ENCODE peak calls at places on chromosome 2, in seven cellular contexts. One of them, this sample, is unnamed.
A peak's percentile ranks its signal among the peaks of the same experiment; 100 is the strongest.

GRCh38 chr2:55309441-55309840 is 40.4 kb upstream of the MTIF2 start:
- DNase-seq in iris pigment epithelial cell: peak; percentile 75
- DNase-seq in kidney glomerular epithelial cell: no peak
- DNase-seq in chondrocyte: no peak
- DNase-seq in stimulated activated naive B cell treated with anti-CD40 and anti-IgM and Interleukin-4, amounts not matched to agents 10 μg/mL and 1 μg/mL and 100 μg/mL, for 72 hours: no peak
- DNase-seq in stromal cell of bone marrow: peak; percentile 16
- DNase-seq in activated CD4-positive, alpha-beta T cell treated with anti-CD3 and anti-CD28 coated beads for 24 hours: no peak
- DNase-seq in this sample: peak; percentile 14

GRCh38 chr2:187377335-187377734 is 70.7 kb downstream of the CALCRL start:
- DNase-seq in iris pigment epithelial cell: no peak
- DNase-seq in kidney glomerular epithelial cell: no peak
- DNase-seq in chondrocyte: no peak
- DNase-seq in stimulated activated naive B cell treated with anti-CD40 and anti-IgM and Interleukin-4, amounts not matched to agents 10 μg/mL and 1 μg/mL and 100 μg/mL, for 72 hours: no peak
- DNase-seq in stromal cell of bone marrow: peak; percentile 28
- DNase-seq in activated CD4-positive, alpha-beta T cell treated with anti-CD3 and anti-CD28 coated beads for 24 hours: no peak
- DNase-seq in this sample: no peak

GRCh38 chr2:111164078-111164477 is 43.4 kb downstream of the BCL2L11 start:
- DNase-seq in iris pigment epithelial cell: no peak
- DNase-seq in kidney glomerular epithelial cell: no peak
- DNase-seq in chondrocyte: no peak
- DNase-seq in stimulated activated naive B cell treated with anti-CD40 and anti-IgM and Interleukin-4, amounts not matched to agents 10 μg/mL and 1 μg/mL and 100 μg/mL, for 72 hours: no peak
- DNase-seq in stromal cell of bone marrow: no peak
- DNase-seq in activated CD4-positive, alpha-beta T cell treated with anti-CD3 and anti-CD28 coated beads for 24 hours: no peak
- DNase-seq in this sample: no peak

GRCh38 chr2:114550895-114551793 is 108.7 kb downstream of the DPP10 start:
- DNase-seq in iris pigment epithelial cell: peak; percentile 36
- DNase-seq in kidney glomerular epithelial cell: peak; percentile 67
- DNase-seq in chondrocyte: no peak
- DNase-seq in stimulated activated naive B cell treated with anti-CD40 and anti-IgM and Interleukin-4, amounts not matched to agents 10 μg/mL and 1 μg/mL and 100 μg/mL, for 72 hours: peak; percentile 11
- DNase-seq in stromal cell of bone marrow: peak; percentile 27
- DNase-seq in activated CD4-positive, alpha-beta T cell treated with anti-CD3 and anti-CD28 coated beads for 24 hours: no peak
- DNase-seq in this sample: peak; percentile 3

GRCh38 chr2:121815216-121815615 is 59.8 kb downstream of the TSN start:
- DNase-seq in iris pigment epithelial cell: no peak
- DNase-seq in kidney glomerular epithelial cell: no peak
- DNase-seq in chondrocyte: no peak
- DNase-seq in stimulated activated naive B cell treated with anti-CD40 and anti-IgM and Interleukin-4, amounts not matched to agents 10 μg/mL and 1 μg/mL and 100 μg/mL, for 72 hours: no peak
- DNase-seq in stromal cell of bone marrow: no peak
- DNase-seq in activated CD4-positive, alpha-beta T cell treated with anti-CD3 and anti-CD28 coated beads for 24 hours: no peak
- DNase-seq in this sample: no peak

GRCh38 chr2:170354855-170355649 is 177.1 kb downstream of the MYO3B start:
- DNase-seq in iris pigment epithelial cell: no peak
- DNase-seq in kidney glomerular epithelial cell: no peak
- DNase-seq in chondrocyte: no peak
- DNase-seq in stimulated activated naive B cell treated with anti-CD40 and anti-IgM and Interleukin-4, amounts not matched to agents 10 μg/mL and 1 μg/mL and 100 μg/mL, for 72 hours: no peak
- DNase-seq in stromal cell of bone marrow: no peak
- DNase-seq in activated CD4-positive, alpha-beta T cell treated with anti-CD3 and anti-CD28 coated beads for 24 hours: no peak
- DNase-seq in this sample: no peak

GRCh38 chr2:97871096-97871780 is 124.5 kb downstream of the TMEM131 start:
- DNase-seq in iris pigment epithelial cell: peak; percentile 67
- DNase-seq in kidney glomerular epithelial cell: no peak
- DNase-seq in chondrocyte: no peak
- DNase-seq in stimulated activated naive B cell treated with anti-CD40 and anti-IgM and Interleukin-4, amounts not matched to agents 10 μg/mL and 1 μg/mL and 100 μg/mL, for 72 hours: no peak
- DNase-seq in stromal cell of bone marrow: peak; percentile 66
- DNase-seq in activated CD4-positive, alpha-beta T cell treated with anti-CD3 and anti-CD28 coated beads for 24 hours: no peak
- DNase-seq in this sample: peak; percentile 39

GRCh38 chr2:154696771-154697170 is 1.7 kb upstream of the KCNJ3 start:
- DNase-seq in iris pigment epithelial cell: no peak
- DNase-seq in kidney glomerular epithelial cell: no peak
- DNase-seq in chondrocyte: no peak
- DNase-seq in stimulated activated naive B cell treated with anti-CD40 and anti-IgM and Interleukin-4, amounts not matched to agents 10 μg/mL and 1 μg/mL and 100 μg/mL, for 72 hours: no peak
- DNase-seq in stromal cell of bone marrow: no peak
- DNase-seq in activated CD4-positive, alpha-beta T cell treated with anti-CD3 and anti-CD28 coated beads for 24 hours: no peak
- DNase-seq in this sample: no peak

GRCh38 chr2:222052934-222053367 is 245.8 kb downstream of the PAX3 start:
- DNase-seq in iris pigment epithelial cell: no peak
- DNase-seq in kidney glomerular epithelial cell: no peak
- DNase-seq in chondrocyte: no peak
- DNase-seq in stimulated activated naive B cell treated with anti-CD40 and anti-IgM and Interleukin-4, amounts not matched to agents 10 μg/mL and 1 μg/mL and 100 μg/mL, for 72 hours: no peak
- DNase-seq in stromal cell of bone marrow: no peak
- DNase-seq in activated CD4-positive, alpha-beta T cell treated with anti-CD3 and anti-CD28 coated beads for 24 hours: no peak
- DNase-seq in this sample: no peak

GRCh38 chr2:33777791-33778190 is 178.7 kb upstream of the FAM98A start:
- DNase-seq in iris pigment epithelial cell: no peak
- DNase-seq in kidney glomerular epithelial cell: no peak
- DNase-seq in chondrocyte: no peak
- DNase-seq in stimulated activated naive B cell treated with anti-CD40 and anti-IgM and Interleukin-4, amounts not matched to agents 10 μg/mL and 1 μg/mL and 100 μg/mL, for 72 hours: no peak
- DNase-seq in stromal cell of bone marrow: peak; percentile 66
- DNase-seq in activated CD4-positive, alpha-beta T cell treated with anti-CD3 and anti-CD28 coated beads for 24 hours: no peak
- DNase-seq in this sample: no peak

GRCh38 chr2:37283207-37283606 is 41.4 kb downstream of the PRKD3 start:
- DNase-seq in iris pigment epithelial cell: peak; percentile 93
- DNase-seq in kidney glomerular epithelial cell: peak; percentile 62
- DNase-seq in chondrocyte: no peak
- DNase-seq in stimulated activated naive B cell treated with anti-CD40 and anti-IgM and Interleukin-4, amounts not matched to agents 10 μg/mL and 1 μg/mL and 100 μg/mL, for 72 hours: no peak
- DNase-seq in stromal cell of bone marrow: peak; percentile 92
- DNase-seq in activated CD4-positive, alpha-beta T cell treated with anti-CD3 and anti-CD28 coated beads for 24 hours: no peak
- DNase-seq in this sample: peak; percentile 81

GRCh38 chr2:200471324-200471848 is 38.5 kb downstream of the KCTD18 start:
- DNase-seq in iris pigment epithelial cell: peak; percentile 38
- DNase-seq in kidney glomerular epithelial cell: peak; percentile 31
- DNase-seq in chondrocyte: no peak
- DNase-seq in stimulated activated naive B cell treated with anti-CD40 and anti-IgM and Interleukin-4, amounts not matched to agents 10 μg/mL and 1 μg/mL and 100 μg/mL, for 72 hours: peak; percentile 51
- DNase-seq in stromal cell of bone marrow: no peak
- DNase-seq in activated CD4-positive, alpha-beta T cell treated with anti-CD3 and anti-CD28 coated beads for 24 hours: no peak
- DNase-seq in this sample: peak; percentile 33

GRCh38 chr2:19863303-19864041 is 38.3 kb downstream of the TTC32 start:
- DNase-seq in iris pigment epithelial cell: peak; percentile 36
- DNase-seq in kidney glomerular epithelial cell: no peak
- DNase-seq in chondrocyte: no peak
- DNase-seq in stimulated activated naive B cell treated with anti-CD40 and anti-IgM and Interleukin-4, amounts not matched to agents 10 μg/mL and 1 μg/mL and 100 μg/mL, for 72 hours: peak; percentile 47
- DNase-seq in stromal cell of bone marrow: no peak
- DNase-seq in activated CD4-positive, alpha-beta T cell treated with anti-CD3 and anti-CD28 coated beads for 24 hours: peak; percentile 60
- DNase-seq in this sample: peak; percentile 37

GRCh38 chr2:122743031-122743675 is 987.7 kb downstream of the TSN start:
- DNase-seq in iris pigment epithelial cell: no peak
- DNase-seq in kidney glomerular epithelial cell: no peak
- DNase-seq in chondrocyte: no peak
- DNase-seq in stimulated activated naive B cell treated with anti-CD40 and anti-IgM and Interleukin-4, amounts not matched to agents 10 μg/mL and 1 μg/mL and 100 μg/mL, for 72 hours: no peak
- DNase-seq in stromal cell of bone marrow: no peak
- DNase-seq in activated CD4-positive, alpha-beta T cell treated with anti-CD3 and anti-CD28 coated beads for 24 hours: no peak
- DNase-seq in this sample: no peak

GRCh38 chr2:16413257-16413656 is 252.4 kb downstream of the CYRIA start:
- DNase-seq in iris pigment epithelial cell: no peak
- DNase-seq in kidney glomerular epithelial cell: no peak
- DNase-seq in chondrocyte: no peak
- DNase-seq in stimulated activated naive B cell treated with anti-CD40 and anti-IgM and Interleukin-4, amounts not matched to agents 10 μg/mL and 1 μg/mL and 100 μg/mL, for 72 hours: no peak
- DNase-seq in stromal cell of bone marrow: no peak
- DNase-seq in activated CD4-positive, alpha-beta T cell treated with anti-CD3 and anti-CD28 coated beads for 24 hours: no peak
- DNase-seq in this sample: no peak

GRCh38 chr2:101199153-101199810 is 48.1 kb upstream of the TBC1D8 start:
- DNase-seq in iris pigment epithelial cell: peak; percentile 53
- DNase-seq in kidney glomerular epithelial cell: no peak
- DNase-seq in chondrocyte: no peak
- DNase-seq in stimulated activated naive B cell treated with anti-CD40 and anti-IgM and Interleukin-4, amounts not matched to agents 10 μg/mL and 1 μg/mL and 100 μg/mL, for 72 hours: no peak
- DNase-seq in stromal cell of bone marrow: no peak
- DNase-seq in activated CD4-positive, alpha-beta T cell treated with anti-CD3 and anti-CD28 coated beads for 24 hours: no peak
- DNase-seq in this sample: no peak

GRCh38 chr2:234492687-234493086 is 4.2 kb downstream of the ARL4C start:
- DNase-seq in iris pigment epithelial cell: no peak
- DNase-seq in kidney glomerular epithelial cell: no peak
- DNase-seq in chondrocyte: no peak
- DNase-seq in stimulated activated naive B cell treated with anti-CD40 and anti-IgM and Interleukin-4, amounts not matched to agents 10 μg/mL and 1 μg/mL and 100 μg/mL, for 72 hours: no peak
- DNase-seq in stromal cell of bone marrow: no peak
- DNase-seq in activated CD4-positive, alpha-beta T cell treated with anti-CD3 and anti-CD28 coated beads for 24 hours: no peak
- DNase-seq in this sample: no peak

GRCh38 chr2:7358865-7359264 is 441.7 kb downstream of the RNF144A start:
- DNase-seq in iris pigment epithelial cell: no peak
- DNase-seq in kidney glomerular epithelial cell: no peak
- DNase-seq in chondrocyte: no peak
- DNase-seq in stimulated activated naive B cell treated with anti-CD40 and anti-IgM and Interleukin-4, amounts not matched to agents 10 μg/mL and 1 μg/mL and 100 μg/mL, for 72 hours: no peak
- DNase-seq in stromal cell of bone marrow: no peak
- DNase-seq in activated CD4-positive, alpha-beta T cell treated with anti-CD3 and anti-CD28 coated beads for 24 hours: no peak
- DNase-seq in this sample: no peak

GRCh38 chr2:88006912-88007439 is 9.4 kb downstream of the RNU2-63P start:
- DNase-seq in iris pigment epithelial cell: no peak
- DNase-seq in kidney glomerular epithelial cell: no peak
- DNase-seq in chondrocyte: no peak
- DNase-seq in stimulated activated naive B cell treated with anti-CD40 and anti-IgM and Interleukin-4, amounts not matched to agents 10 μg/mL and 1 μg/mL and 100 μg/mL, for 72 hours: no peak
- DNase-seq in stromal cell of bone marrow: no peak
- DNase-seq in activated CD4-positive, alpha-beta T cell treated with anti-CD3 and anti-CD28 coated beads for 24 hours: no peak
- DNase-seq in this sample: no peak

GRCh38 chr2:236576053-236576452 is 6.4 kb downstream of the ACKR3 start:
- DNase-seq in iris pigment epithelial cell: peak; percentile 7
- DNase-seq in kidney glomerular epithelial cell: no peak
- DNase-seq in chondrocyte: no peak
- DNase-seq in stimulated activated naive B cell treated with anti-CD40 and anti-IgM and Interleukin-4, amounts not matched to agents 10 μg/mL and 1 μg/mL and 100 μg/mL, for 72 hours: no peak
- DNase-seq in stromal cell of bone marrow: no peak
- DNase-seq in activated CD4-positive, alpha-beta T cell treated with anti-CD3 and anti-CD28 coated beads for 24 hours: no peak
- DNase-seq in this sample: no peak

GRCh38 chr2:201642086-201642578 is 1.2 kb downstream of the TMEM237 start:
- DNase-seq in iris pigment epithelial cell: no peak
- DNase-seq in kidney glomerular epithelial cell: no peak
- DNase-seq in chondrocyte: no peak
- DNase-seq in stimulated activated naive B cell treated with anti-CD40 and anti-IgM and Interleukin-4, amounts not matched to agents 10 μg/mL and 1 μg/mL and 100 μg/mL, for 72 hours: no peak
- DNase-seq in stromal cell of bone marrow: no peak
- DNase-seq in activated CD4-positive, alpha-beta T cell treated with anti-CD3 and anti-CD28 coated beads for 24 hours: no peak
- DNase-seq in this sample: no peak

GRCh38 chr2:169087757-169088379 is 18.5 kb downstream of the DHRS9 start:
- DNase-seq in iris pigment epithelial cell: no peak
- DNase-seq in kidney glomerular epithelial cell: no peak
- DNase-seq in chondrocyte: no peak
- DNase-seq in stimulated activated naive B cell treated with anti-CD40 and anti-IgM and Interleukin-4, amounts not matched to agents 10 μg/mL and 1 μg/mL and 100 μg/mL, for 72 hours: no peak
- DNase-seq in stromal cell of bone marrow: no peak
- DNase-seq in activated CD4-positive, alpha-beta T cell treated with anti-CD3 and anti-CD28 coated beads for 24 hours: no peak
- DNase-seq in this sample: no peak

GRCh38 chr2:28583899-28584553 is 88.2 kb downstream of the PLB1 start:
- DNase-seq in iris pigment epithelial cell: peak; percentile 97
- DNase-seq in kidney glomerular epithelial cell: peak; percentile 93
- DNase-seq in chondrocyte: peak; percentile 85
- DNase-seq in stimulated activated naive B cell treated with anti-CD40 and anti-IgM and Interleukin-4, amounts not matched to agents 10 μg/mL and 1 μg/mL and 100 μg/mL, for 72 hours: no peak
- DNase-seq in stromal cell of bone marrow: peak; percentile 94
- DNase-seq in activated CD4-positive, alpha-beta T cell treated with anti-CD3 and anti-CD28 coated beads for 24 hours: peak; percentile 55
- DNase-seq in this sample: peak; percentile 90

GRCh38 chr2:30332791-30333453 is 101.6 kb downstream of the LBH start:
- DNase-seq in iris pigment epithelial cell: no peak
- DNase-seq in kidney glomerular epithelial cell: no peak
- DNase-seq in chondrocyte: no peak
- DNase-seq in stimulated activated naive B cell treated with anti-CD40 and anti-IgM and Interleukin-4, amounts not matched to agents 10 μg/mL and 1 μg/mL and 100 μg/mL, for 72 hours: peak; percentile 49
- DNase-seq in stromal cell of bone marrow: no peak
- DNase-seq in activated CD4-positive, alpha-beta T cell treated with anti-CD3 and anti-CD28 coated beads for 24 hours: peak; percentile 27
- DNase-seq in this sample: no peak

GRCh38 chr2:159064446-159065301 is 96.2 kb downstream of the TANC1 start:
- DNase-seq in iris pigment epithelial cell: peak; percentile 79
- DNase-seq in kidney glomerular epithelial cell: peak; percentile 48
- DNase-seq in chondrocyte: no peak
- DNase-seq in stimulated activated naive B cell treated with anti-CD40 and anti-IgM and Interleukin-4, amounts not matched to agents 10 μg/mL and 1 μg/mL and 100 μg/mL, for 72 hours: no peak
- DNase-seq in stromal cell of bone marrow: no peak
- DNase-seq in activated CD4-positive, alpha-beta T cell treated with anti-CD3 and anti-CD28 coated beads for 24 hours: no peak
- DNase-seq in this sample: no peak

GRCh38 chr2:83305758-83306378 is 1153.2 kb downstream of the SUCLG1 start:
- DNase-seq in iris pigment epithelial cell: no peak
- DNase-seq in kidney glomerular epithelial cell: no peak
- DNase-seq in chondrocyte: no peak
- DNase-seq in stimulated activated naive B cell treated with anti-CD40 and anti-IgM and Interleukin-4, amounts not matched to agents 10 μg/mL and 1 μg/mL and 100 μg/mL, for 72 hours: no peak
- DNase-seq in stromal cell of bone marrow: no peak
- DNase-seq in activated CD4-positive, alpha-beta T cell treated with anti-CD3 and anti-CD28 coated beads for 24 hours: no peak
- DNase-seq in this sample: no peak

GRCh38 chr2:30675758-30676157 is 131.5 kb downstream of the CAPN13 start:
- DNase-seq in iris pigment epithelial cell: no peak
- DNase-seq in kidney glomerular epithelial cell: no peak
- DNase-seq in chondrocyte: no peak
- DNase-seq in stimulated activated naive B cell treated with anti-CD40 and anti-IgM and Interleukin-4, amounts not matched to agents 10 μg/mL and 1 μg/mL and 100 μg/mL, for 72 hours: no peak
- DNase-seq in stromal cell of bone marrow: no peak
- DNase-seq in activated CD4-positive, alpha-beta T cell treated with anti-CD3 and anti-CD28 coated beads for 24 hours: no peak
- DNase-seq in this sample: no peak

GRCh38 chr2:128258218-128258617 is 60.5 kb downstream of the HS6ST1 start:
- DNase-seq in iris pigment epithelial cell: no peak
- DNase-seq in kidney glomerular epithelial cell: no peak
- DNase-seq in chondrocyte: no peak
- DNase-seq in stimulated activated naive B cell treated with anti-CD40 and anti-IgM and Interleukin-4, amounts not matched to agents 10 μg/mL and 1 μg/mL and 100 μg/mL, for 72 hours: no peak
- DNase-seq in stromal cell of bone marrow: no peak
- DNase-seq in activated CD4-positive, alpha-beta T cell treated with anti-CD3 and anti-CD28 coated beads for 24 hours: no peak
- DNase-seq in this sample: no peak

GRCh38 chr2:159968282-159968900 is 94.0 kb downstream of the PLA2R1 start:
- DNase-seq in iris pigment epithelial cell: peak; percentile 49
- DNase-seq in kidney glomerular epithelial cell: no peak
- DNase-seq in chondrocyte: no peak
- DNase-seq in stimulated activated naive B cell treated with anti-CD40 and anti-IgM and Interleukin-4, amounts not matched to agents 10 μg/mL and 1 μg/mL and 100 μg/mL, for 72 hours: peak; percentile 9
- DNase-seq in stromal cell of bone marrow: peak; percentile 22
- DNase-seq in activated CD4-positive, alpha-beta T cell treated with anti-CD3 and anti-CD28 coated beads for 24 hours: no peak
- DNase-seq in this sample: peak; percentile 42

GRCh38 chr2:8448822-8449577 is 232.9 kb upstream of the ID2 start:
- DNase-seq in iris pigment epithelial cell: no peak
- DNase-seq in kidney glomerular epithelial cell: no peak
- DNase-seq in chondrocyte: no peak
- DNase-seq in stimulated activated naive B cell treated with anti-CD40 and anti-IgM and Interleukin-4, amounts not matched to agents 10 μg/mL and 1 μg/mL and 100 μg/mL, for 72 hours: no peak
- DNase-seq in stromal cell of bone marrow: no peak
- DNase-seq in activated CD4-positive, alpha-beta T cell treated with anti-CD3 and anti-CD28 coated beads for 24 hours: no peak
- DNase-seq in this sample: no peak

GRCh38 chr2:58762176-58762781 is 521.2 kb upstream of the FANCL start:
- DNase-seq in iris pigment epithelial cell: peak; percentile 63
- DNase-seq in kidney glomerular epithelial cell: peak; percentile 39
- DNase-seq in chondrocyte: no peak
- DNase-seq in stimulated activated naive B cell treated with anti-CD40 and anti-IgM and Interleukin-4, amounts not matched to agents 10 μg/mL and 1 μg/mL and 100 μg/mL, for 72 hours: peak; percentile 24
- DNase-seq in stromal cell of bone marrow: peak; percentile 13
- DNase-seq in activated CD4-positive, alpha-beta T cell treated with anti-CD3 and anti-CD28 coated beads for 24 hours: peak; percentile 11
- DNase-seq in this sample: peak; percentile 27

GRCh38 chr2:149314687-149315086 is 15.7 kb upstream of the LYPD6 start:
- DNase-seq in iris pigment epithelial cell: no peak
- DNase-seq in kidney glomerular epithelial cell: no peak
- DNase-seq in chondrocyte: no peak
- DNase-seq in stimulated activated naive B cell treated with anti-CD40 and anti-IgM and Interleukin-4, amounts not matched to agents 10 μg/mL and 1 μg/mL and 100 μg/mL, for 72 hours: no peak
- DNase-seq in stromal cell of bone marrow: no peak
- DNase-seq in activated CD4-positive, alpha-beta T cell treated with anti-CD3 and anti-CD28 coated beads for 24 hours: no peak
- DNase-seq in this sample: no peak

GRCh38 chr2:15181092-15181745 is 379.9 kb downstream of the NBAS start:
- DNase-seq in iris pigment epithelial cell: peak; percentile 71
- DNase-seq in kidney glomerular epithelial cell: no peak
- DNase-seq in chondrocyte: no peak
- DNase-seq in stimulated activated naive B cell treated with anti-CD40 and anti-IgM and Interleukin-4, amounts not matched to agents 10 μg/mL and 1 μg/mL and 100 μg/mL, for 72 hours: no peak
- DNase-seq in stromal cell of bone marrow: no peak
- DNase-seq in activated CD4-positive, alpha-beta T cell treated with anti-CD3 and anti-CD28 coated beads for 24 hours: no peak
- DNase-seq in this sample: no peak

GRCh38 chr2:1295740-1296139 is 117.5 kb upstream of the TPO start:
- DNase-seq in iris pigment epithelial cell: no peak
- DNase-seq in kidney glomerular epithelial cell: no peak
- DNase-seq in chondrocyte: no peak
- DNase-seq in stimulated activated naive B cell treated with anti-CD40 and anti-IgM and Interleukin-4, amounts not matched to agents 10 μg/mL and 1 μg/mL and 100 μg/mL, for 72 hours: no peak
- DNase-seq in stromal cell of bone marrow: no peak
- DNase-seq in activated CD4-positive, alpha-beta T cell treated with anti-CD3 and anti-CD28 coated beads for 24 hours: no peak
- DNase-seq in this sample: no peak

GRCh38 chr2:134776836-134777235 is 58.0 kb upstream of the TMEM163 start:
- DNase-seq in iris pigment epithelial cell: no peak
- DNase-seq in kidney glomerular epithelial cell: no peak
- DNase-seq in chondrocyte: no peak
- DNase-seq in stimulated activated naive B cell treated with anti-CD40 and anti-IgM and Interleukin-4, amounts not matched to agents 10 μg/mL and 1 μg/mL and 100 μg/mL, for 72 hours: no peak
- DNase-seq in stromal cell of bone marrow: no peak
- DNase-seq in activated CD4-positive, alpha-beta T cell treated with anti-CD3 and anti-CD28 coated beads for 24 hours: no peak
- DNase-seq in this sample: no peak

GRCh38 chr2:48233005-48233404 is 296.9 kb upstream of the STON1 start:
- DNase-seq in iris pigment epithelial cell: no peak
- DNase-seq in kidney glomerular epithelial cell: no peak
- DNase-seq in chondrocyte: no peak
- DNase-seq in stimulated activated naive B cell treated with anti-CD40 and anti-IgM and Interleukin-4, amounts not matched to agents 10 μg/mL and 1 μg/mL and 100 μg/mL, for 72 hours: no peak
- DNase-seq in stromal cell of bone marrow: no peak
- DNase-seq in activated CD4-positive, alpha-beta T cell treated with anti-CD3 and anti-CD28 coated beads for 24 hours: no peak
- DNase-seq in this sample: no peak

This sample was measured in fibroblast of the conjunctiva.